ENCODE peak calls at places on chromosomes 7 and 10, in four cellular contexts. D is A549, S is Panc1, W is HCT116. V is an unnamed sample.

GRCh38 chr7:50470250-50471163 is 20.4 kb upstream of the FIGNL1 start:
- DNase-seq in W (no peak), S (no peak), D (no peak), V (no peak)

GRCh38 chr10:87918254-87918859 is 54.9 kb downstream of the PTEN start:
- DNase-seq in S (no peak), W (no peak), D (no peak), V (no peak)

GRCh38 chr10:101690461-101690860 is 4.5 kb downstream of the FBXW4 start:
- DNase-seq in S (no peak), W (no peak), D (no peak), V (no peak)

GRCh38 chr10:47165711-47166404 is 134.1 kb upstream of the GDF10 start:
- DNase-seq in W (no peak), D (no peak), S (no peak), V (no peak)

GRCh38 chr7:24981544-24981951 is 1.6 kb upstream of the OSBPL3 start:
- DNase-seq in D (peak), W (no peak), S (no peak), V (no peak)

GRCh38 chr7:151372612-151373265 is 31.1 kb downstream of the NUB1 start:
- DNase-seq in D (no peak), W (no peak), S (no peak), V (no peak)

GRCh38 chr7:71191766-71192165 is 59.8 kb downstream of the GALNT17 start:
- DNase-seq in W (no peak), D (no peak), S (no peak), V (no peak)

GRCh38 chr10:8295311-8295710 is 240.8 kb downstream of the GATA3 start:
- DNase-seq in D (no peak), W (no peak), S (no peak), V (no peak)

GRCh38 chr10:4686644-4686996 is 139.4 kb upstream of the AKR1E2 start:
- DNase-seq in D (peak), W (peak), S (no peak), V (no peak)

GRCh38 chr10:59366310-59366709 is 4.0 kb upstream of the FAM13C start:
- DNase-seq in S (no peak), W (no peak), D (no peak), V (no peak)

GRCh38 chr10:30827531-30828120 is 198.1 kb upstream of the LYZL2 start:
- DNase-seq in W (no peak), D (no peak), S (no peak), V (no peak)

GRCh38 chr10:119701861-119702260 is 24.0 kb upstream of the INPP5F start:
- DNase-seq in D (no peak), S (no peak), W (no peak), V (no peak)

GRCh38 chr10:94133239-94133638 is 139.5 kb downstream of the PLCE1 start:
- DNase-seq in W (no peak), D (no peak), S (no peak), V (no peak)

GRCh38 chr10:3475367-3475766 is 302.8 kb upstream of the PITRM1 start:
- DNase-seq in W (no peak), D (no peak), S (no peak), V (no peak)
- TF ChIP-seq REST in W (no peak), D (no peak), S (no peak), V (no peak)

GRCh38 chr7:99562114-99562784 is 3.8 kb downstream of the ZNF655 start:
- DNase-seq in W (no peak), S (no peak), D (no peak), V (no peak)

GRCh38 chr7:99561735-99562051 is 3.3 kb downstream of the ZNF655 start:
- DNase-seq in W (no peak), D (no peak), S (no peak), V (no peak)

GRCh38 chr7:99560834-99561734 is 2.6 kb downstream of the ZNF655 start:
- DNase-seq in W (no peak), D (no peak), S (no peak), V (no peak)

GRCh38 chr7:99563650-99564049 is 5.2 kb downstream of the ZNF655 start:
- DNase-seq in S (no peak), D (peak), W (no peak), V (no peak)

GRCh38 chr7:99562832-99563231 is 4.4 kb downstream of the ZNF655 start:
- DNase-seq in D (peak), S (peak), W (peak), V (no peak)
- TF ChIP-seq REST in D (no peak), S (no peak), W (no peak), V (no peak)

GRCh38 chr7:155222046-155222445 is 75.6 kb upstream of the INSIG1 start:
- DNase-seq in D (no peak), S (no peak), W (no peak), V (no peak)
- TF ChIP-seq REST in D (no peak), S (no peak), W (no peak), V (no peak)

GRCh38 chr10:76328348-76328747 is 896.9 kb downstream of the LRMDA start:
- DNase-seq in W (no peak), S (no peak), D (no peak), V (no peak)

GRCh38 chr10:76327441-76327840 is 896.0 kb downstream of the LRMDA start:
- DNase-seq in D (no peak), W (no peak), S (no peak), V (no peak)

GRCh38 chr10:76329891-76330575 is 898.6 kb downstream of the LRMDA start:
- DNase-seq in W (no peak), D (peak), S (no peak), V (no peak)

GRCh38 chr10:76319666-76320065 is 888.2 kb downstream of the LRMDA start:
- DNase-seq in D (no peak), W (no peak), S (no peak), V (no peak)

GRCh38 chr10:76324283-76324682 is 892.9 kb downstream of the LRMDA start:
- DNase-seq in W (no peak), D (no peak), S (no peak), V (no peak)
- TF ChIP-seq REST in W (no peak), D (no peak), S (no peak), V (no peak)